ENCODE peak calls at places on chromosomes 5 and 9, in four cellular contexts. N is HepG2, O is tibial nerve, K is lower lobe of right lung. B is an unnamed sample.

GRCh38 chr9:15280647-15281046 is 26.4 kb downstream of the TTC39B start:
- DNase-seq in N (no peak), O (no peak), K (no peak), B (no peak)

GRCh38 chr5:139636975-139637408 is 11.2 kb upstream of the CXXC5 start:
- DNase-seq in N (no peak), O (no peak), K (no peak), B (no peak)

GRCh38 chr5:29777373-29777772 is 1416.1 kb upstream of the CDH6 start:
- DNase-seq in N (no peak), O (no peak), K (no peak), B (no peak)

GRCh38 chr5:143592648-143593047 is 189.2 kb upstream of the NR3C1 start:
- DNase-seq in N (no peak), O (peak; percentile 14), K (no peak), B (peak; percentile 21)

GRCh38 chr5:35319231-35320002 is 89.1 kb upstream of the PRLR start:
- DNase-seq in N (no peak), O (peak; percentile 70), K (peak; percentile 74), B (peak; percentile 16)

GRCh38 chr5:180305481-180305880 is 13.6 kb upstream of the MAPK9 start:
- DNase-seq in N (no peak), O (no peak), K (no peak), B (no peak)

GRCh38 chr5:95178046-95178651 is 106.7 kb downstream of the MCTP1 start:
- DNase-seq in N (peak; percentile 7), O (no peak), K (no peak), B (peak; percentile 99)

GRCh38 chr5:80069918-80070318 is 34.8 kb downstream of the THBS4 start:
- DNase-seq in N (no peak), O (no peak), K (peak; percentile 61), B (no peak)

GRCh38 chr9:23702311-23702922 is 123.6 kb downstream of the ELAVL2 start:
- DNase-seq in N (no peak), O (no peak), K (no peak), B (peak; percentile 76)

GRCh38 chr5:56305551-56305950 is 72.4 kb upstream of the ANKRD55 start:
- DNase-seq in N (no peak), O (no peak), K (no peak), B (no peak)

GRCh38 chr5:1709186-1709803 is 90.3 kb downstream of the MRPL36 start:
- DNase-seq in N (no peak), O (no peak), K (no peak), B (no peak)

DNA sequence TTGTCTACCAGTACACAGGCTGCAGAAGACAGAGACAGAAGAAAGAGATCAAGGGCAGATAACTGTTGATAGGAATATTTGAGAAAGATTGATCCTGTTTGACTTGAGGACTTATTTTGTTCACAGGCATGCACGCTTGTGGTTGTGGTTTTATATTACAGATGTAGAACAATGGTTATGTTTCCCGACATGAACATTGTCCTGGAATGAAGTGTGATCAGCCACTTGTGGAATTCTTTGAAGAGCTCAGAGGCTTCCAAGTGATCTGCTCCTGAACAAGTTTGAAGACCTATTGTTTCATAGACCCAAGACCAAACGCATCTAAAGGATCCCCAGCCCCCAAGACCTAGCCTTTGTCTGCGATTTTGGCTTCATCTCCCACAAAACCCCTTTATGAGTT is 13.7 kb downstream of the TEX53 start:
- DNase-seq in N (no peak), O (no peak), K (no peak), B (no peak)
- H3K27ac ChIP-seq in N (no peak overlapping the region), O (no peak overlapping the region), K (no peak overlapping the region), B (no peak overlapping the region)

DNA sequence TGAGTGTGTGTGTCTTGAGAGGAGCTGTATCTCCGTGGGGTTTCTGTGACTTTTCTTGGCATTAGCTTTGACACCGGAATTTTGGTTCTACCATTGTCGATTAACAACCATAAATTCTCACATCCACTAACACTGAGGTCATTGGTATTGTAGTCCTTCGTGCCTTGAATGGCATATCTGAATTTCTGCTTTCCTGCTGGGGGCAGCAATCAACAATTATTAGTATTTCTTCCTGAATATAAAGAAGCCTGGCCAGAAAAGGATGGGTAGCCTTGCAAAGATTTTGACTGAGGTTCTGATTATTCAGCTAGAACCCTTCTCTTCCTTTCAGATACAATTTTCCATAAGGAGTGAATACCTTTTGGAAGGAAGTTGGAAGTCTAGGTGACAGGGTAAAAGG is 33.5 kb upstream of the SHOC1 start:
- DNase-seq in N (no peak), O (peak; percentile 12), K (no peak), B (peak; percentile 16)
- H3K4me1 ChIP-seq in N (no peaks in the 10 kb centered on the region), O (no peaks in the 10 kb centered on the region), K (no peaks in the 10 kb centered on the region), B (no peaks in the 10 kb centered on the region)

GRCh38 chr9:131590449-131590848 is 45.1 kb downstream of the PRRT1B start:
- DNase-seq in N (no peak), O (no peak), K (no peak), B (no peak)
- H3K27ac ChIP-seq in N (no peak overlapping the region), O (no peak overlapping the region), K (no peak overlapping the region), B (no peak overlapping the region)

DNA sequence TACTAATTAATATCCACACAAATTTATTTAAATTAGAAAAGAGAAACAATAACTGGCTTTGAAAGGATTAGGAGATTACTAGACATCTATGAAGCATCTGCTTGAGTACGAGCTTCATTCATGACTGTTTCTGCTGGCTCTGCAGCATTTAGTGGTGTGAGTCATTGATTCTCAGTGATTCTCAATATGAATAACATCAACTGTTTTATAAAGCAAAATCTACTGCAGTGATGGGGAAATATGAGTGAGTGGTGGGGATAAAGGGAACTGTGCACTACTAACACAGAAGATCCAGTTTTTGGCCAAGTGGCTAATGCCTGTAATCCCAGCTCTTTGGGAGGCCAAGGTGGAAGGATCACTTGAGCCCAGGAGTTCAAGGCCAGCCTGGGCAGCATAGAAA is 8.4 kb downstream of the FNBP1 start:
- DNase-seq in N (no peak), O (no peak), K (no peak), B (no peak)
- H3K4me1 ChIP-seq in N (peaks cover 39% of the 10 kb centered on the region), O (no peaks in the 10 kb centered on the region), K (peaks cover 54% of the 10 kb centered on the region), B (peaks cover 5% of the 10 kb centered on the region)

DNA sequence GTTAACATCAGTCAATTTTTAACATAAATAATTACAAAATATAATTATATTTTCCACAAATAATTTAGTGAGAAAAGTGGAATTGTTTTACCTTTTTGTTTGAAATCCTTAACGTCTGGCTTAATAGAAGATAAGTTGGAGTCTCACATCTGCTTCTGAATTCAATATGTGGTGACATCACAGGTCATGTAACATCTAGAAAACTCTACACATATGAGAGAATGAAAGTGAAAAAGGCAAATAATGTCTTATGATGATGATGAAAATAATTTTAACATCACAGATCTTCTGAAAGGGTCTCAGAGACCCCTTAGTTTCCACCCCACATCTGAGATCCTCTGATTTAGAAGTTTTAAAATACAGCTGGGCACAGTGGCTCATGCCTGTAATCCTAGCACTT is 81.5 kb downstream of the PRKACG start:
- DNase-seq in N (no peak), O (no peak), K (no peak), B (no peak)
- H3K27ac ChIP-seq in N (no peak overlapping the region), O (no peak overlapping the region), K (no peak overlapping the region), B (no peak overlapping the region)

GRCh38 chr5:140637722-140638473 is 1.4 kb upstream of the TMCO6 start:
- DNase-seq in N (peak; percentile 50), O (no peak), K (no peak), B (no peak)

GRCh38 chr5:140635291-140636257 is 2.6 kb upstream of the CD14 start:
- DNase-seq in N (peak; percentile 63), O (no peak), K (no peak), B (no peak)

GRCh38 chr5:140641716-140642115 is 2.5 kb downstream of the TMCO6 start:
- DNase-seq in N (no peak), O (no peak), K (no peak), B (no peak)

GRCh38 chr5:140642718-140643117 is 3.5 kb downstream of the TMCO6 start:
- DNase-seq in N (no peak), O (peak; percentile 21), K (no peak), B (no peak)

DNA sequence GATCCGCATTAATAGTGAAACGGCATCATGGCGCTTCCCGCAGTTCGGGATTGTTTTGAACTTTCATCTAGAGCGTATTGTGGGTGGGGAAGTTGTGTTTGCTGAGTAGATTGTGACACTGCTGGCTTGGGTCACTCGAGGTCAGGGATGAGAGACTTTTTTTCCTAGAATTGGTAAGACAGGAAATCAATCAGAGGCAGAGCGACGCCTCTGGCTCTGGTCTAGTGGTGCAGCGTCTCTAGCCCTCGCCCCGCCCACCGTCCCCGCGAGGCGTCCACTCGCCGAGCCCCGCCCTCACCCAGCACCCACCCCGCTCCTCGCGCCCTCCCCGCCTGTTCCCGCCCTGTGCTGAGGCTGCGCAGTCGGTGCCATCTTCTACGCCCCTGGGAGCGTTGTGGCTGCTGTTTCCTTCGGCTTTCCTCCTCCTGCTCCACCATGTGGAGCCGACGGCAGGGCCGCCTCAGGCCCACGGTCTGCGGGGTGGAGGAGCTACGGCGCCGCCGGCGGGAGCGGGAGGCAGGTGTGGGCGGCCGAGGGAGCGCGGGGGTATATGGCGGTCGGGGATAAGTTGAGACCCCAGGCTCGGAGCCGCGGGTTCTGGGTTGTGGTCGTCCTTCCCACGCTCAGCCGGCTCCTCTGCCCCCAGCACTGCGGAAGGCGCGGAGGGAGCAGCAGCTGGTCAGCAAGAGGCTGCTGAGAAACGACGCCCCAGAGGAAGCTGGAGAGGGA is at the start of gene TMCO6:
- DNase-seq in N (peak; percentile 99), O (peak; percentile 97), K (peak; percentile 99), B (peak; percentile 97)
- H3K4me1 ChIP-seq in N (peaks cover 69% of the 10 kb centered on the region), O (no peaks in the 10 kb centered on the region), K (peaks cover 34% of the 10 kb centered on the region), B (peaks cover 4% of the 10 kb centered on the region)

GRCh38 chr9:124282442-124283231 is 24.9 kb downstream of the NEK6 start:
- DNase-seq in N (peak; percentile 62), O (peak; percentile 53), K (peak; percentile 73), B (no peak)

GRCh38 chr9:124284940-124285441 is 27.2 kb downstream of the NEK6 start:
- DNase-seq in N (no peak), O (peak; percentile 55), K (no peak), B (no peak)

GRCh38 chr9:124281934-124282351 is 24.2 kb downstream of the NEK6 start:
- DNase-seq in N (peak; percentile 50), O (no peak), K (peak; percentile 70), B (no peak)

GRCh38 chr9:124284237-124284831 is 26.6 kb downstream of the NEK6 start:
- DNase-seq in N (peak; percentile 86), O (no peak), K (peak; percentile 66), B (peak; percentile 53)

DNA sequence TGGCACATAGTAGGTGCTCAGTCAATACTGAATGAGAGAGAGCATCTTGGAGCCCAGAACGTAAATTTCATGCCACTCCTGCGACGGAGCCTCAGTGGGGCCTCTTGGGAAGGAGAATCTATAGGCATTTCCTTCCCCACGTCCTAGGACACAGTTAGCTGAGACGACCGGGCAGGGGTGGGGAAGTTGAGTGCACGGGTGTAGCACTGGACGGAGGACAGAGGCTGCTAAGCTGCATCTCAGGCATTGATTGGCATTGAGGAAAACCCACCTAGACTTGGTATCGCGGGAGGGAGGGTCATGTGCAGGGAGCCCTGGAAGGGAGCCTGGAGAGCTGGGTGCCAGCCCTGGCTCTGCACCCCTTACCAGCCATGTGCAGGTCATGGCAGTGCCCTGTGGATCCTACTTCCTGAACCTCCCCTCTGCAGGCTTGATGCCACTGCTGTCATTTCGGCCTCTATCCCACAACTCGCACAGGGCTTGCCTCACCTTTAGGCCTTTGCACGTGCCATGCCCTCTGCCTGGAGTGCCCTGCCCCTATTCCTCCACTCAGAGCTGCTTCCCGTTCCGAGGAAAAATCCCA is 25.6 kb downstream of the NEK6 start:
- DNase-seq in N (no peak), O (no peak), K (no peak), B (no peak)
- H3K27ac ChIP-seq in N (peak overlapping the region; percentile 82), O (peak overlapping the region; percentile 97), K (peak overlapping the region; percentile 85), B (no peak overlapping the region)

GRCh38 chr5:32436553-32437262 is 7.8 kb downstream of the ZFR start:
- DNase-seq in N (no peak), O (no peak), K (no peak), B (no peak)
- H3K4me1 ChIP-seq in N (peaks cover 61% of the 10 kb centered on the region), O (peaks cover under 1% of the 10 kb centered on the region), K (peaks cover 64% of the 10 kb centered on the region), B (no peaks in the 10 kb centered on the region)